ENCODE peak calls at places on chromosomes 11 and 22, in ten cellular contexts. J, I, E, X, U, A, F, P, D and Q are unnamed samples.

GRCh38 chr11:82720267-82720666 is 13.4 kb downstream of the FAM181B start:
- DNase-seq in U (no peak), J (no peak), P (no peak), D (no peak), A (no peak), I (no peak), X (no peak), F (no peak), E (no peak), Q (no peak)

GRCh38 chr11:12675951-12676711 is 1.9 kb downstream of the TEAD1 start:
- DNase-seq in J (peak; percentile 44), X (peak; percentile 63), A (peak; percentile 80), I (no peak), U (no peak), E (no peak), P (no peak), F (peak; percentile 63), D (no peak), Q (no peak)

GRCh38 chr22:38187413-38188212 is 6.0 kb upstream of the PLA2G6 start:
- DNase-seq in F (peak; percentile 80), U (no peak), D (no peak), J (no peak), I (no peak), P (peak; percentile 81), A (no peak), X (peak; percentile 71), E (peak; percentile 66), Q (no peak)

GRCh38 chr11:17642370-17642769 is 77.0 kb upstream of the MYOD1 start:
- DNase-seq in X (no peak), J (no peak), U (no peak), F (no peak), P (no peak), I (no peak), D (no peak), A (no peak), E (no peak), Q (no peak)

GRCh38 chr11:22832315-22833041 is 2.9 kb upstream of the SVIP start:
- DNase-seq in X (no peak), F (no peak), D (no peak), J (no peak), I (no peak), A (no peak), P (no peak), U (no peak), E (no peak), Q (peak; percentile 29)

GRCh38 chr11:133937468-133937867 is 19.3 kb downstream of the IGSF9B start:
- DNase-seq in D (no peak), A (no peak), X (no peak), J (no peak), P (no peak), I (no peak), U (no peak), F (no peak), E (no peak), Q (no peak)

GRCh38 chr11:109677876-109678275 is 255.9 kb downstream of the C11orf87 start:
- DNase-seq in I (no peak), P (no peak), J (no peak), F (no peak), A (no peak), E (no peak), U (no peak), X (no peak), D (no peak), Q (no peak)

GRCh38 chr22:27866136-27867091 is 52.6 kb downstream of the PITPNB start:
- DNase-seq in A (peak; percentile 89), D (no peak), J (no peak), P (peak; percentile 79), I (peak; percentile 82), E (peak; percentile 33), U (no peak), X (peak; percentile 99), F (peak; percentile 93), Q (no peak)

GRCh38 chr11:13717331-13717730 is 48.9 kb downstream of the FAR1 start:
- DNase-seq in E (no peak), D (no peak), F (peak; percentile 76), I (peak; percentile 2), J (no peak), P (no peak), X (peak; percentile 73), U (no peak), A (no peak), Q (no peak)

GRCh38 chr11:62217191-62217748 is 8.8 kb downstream of the SCGB2A1 start:
- DNase-seq in A (no peak), E (no peak), D (no peak), P (no peak), U (no peak), J (peak; percentile 10), I (no peak), F (peak; percentile 49), X (no peak), Q (no peak)

GRCh38 chr11:7487360-7487759 is 2.1 kb downstream of the OLFML1 start:
- DNase-seq in I (no peak), E (no peak), A (no peak), U (no peak), X (no peak), F (no peak), D (no peak), P (no peak), J (no peak), Q (no peak)

GRCh38 chr11:65310756-65311155 is 3.9 kb upstream of the CDC42EP2 start:
- DNase-seq in X (peak; percentile 56), D (no peak), P (no peak), U (no peak), A (no peak), E (no peak), I (no peak), J (no peak), F (no peak), Q (no peak)

GRCh38 chr11:2702771-2703486 is 3.1 kb upstream of the KCNQ1OT1 start:
- DNase-seq in U (no peak), D (peak; percentile 66), E (no peak), F (no peak), A (peak; percentile 48), P (no peak), X (no peak), J (no peak), I (no peak), Q (no peak)

GRCh38 chr11:59822989-59823566 is 12.5 kb upstream of the MRPL16 start:
- DNase-seq in I (no peak), X (peak; percentile 53), A (no peak), F (peak; percentile 79), P (no peak), D (no peak), J (peak; percentile 75), E (peak; percentile 53), U (peak; percentile 49), Q (peak; percentile 54)

GRCh38 chr11:134949121-134949591 is 537.1 kb upstream of the B3GAT1 start:
- DNase-seq in P (no peak), U (no peak), F (peak; percentile 86), X (peak; percentile 77), J (no peak), I (no peak), A (no peak), E (no peak), D (no peak), Q (no peak)

GRCh38 chr11:47179655-47179991 is 2.9 kb upstream of the ARFGAP2 start:
- DNase-seq in I (no peak), P (no peak), A (no peak), J (peak; percentile 68), U (peak; percentile 74), F (peak; percentile 52), E (peak; percentile 40), X (peak; percentile 35), D (no peak), Q (peak; percentile 69)

GRCh38 chr22:29524440-29525191 is 28.9 kb downstream of the THOC5 start:
- DNase-seq in E (peak; percentile 27), F (peak; percentile 35), X (peak; percentile 13), D (peak; percentile 75), I (no peak), P (peak; percentile 58), U (peak; percentile 52), A (no peak), J (peak; percentile 55), Q (peak; percentile 35)

GRCh38 chr11:123718075-123718868 is 23.2 kb downstream of the ZNF202 start:
- DNase-seq in F (no peak), E (no peak), U (no peak), D (no peak), A (no peak), J (no peak), I (no peak), P (no peak), X (no peak), Q (no peak)

DNA sequence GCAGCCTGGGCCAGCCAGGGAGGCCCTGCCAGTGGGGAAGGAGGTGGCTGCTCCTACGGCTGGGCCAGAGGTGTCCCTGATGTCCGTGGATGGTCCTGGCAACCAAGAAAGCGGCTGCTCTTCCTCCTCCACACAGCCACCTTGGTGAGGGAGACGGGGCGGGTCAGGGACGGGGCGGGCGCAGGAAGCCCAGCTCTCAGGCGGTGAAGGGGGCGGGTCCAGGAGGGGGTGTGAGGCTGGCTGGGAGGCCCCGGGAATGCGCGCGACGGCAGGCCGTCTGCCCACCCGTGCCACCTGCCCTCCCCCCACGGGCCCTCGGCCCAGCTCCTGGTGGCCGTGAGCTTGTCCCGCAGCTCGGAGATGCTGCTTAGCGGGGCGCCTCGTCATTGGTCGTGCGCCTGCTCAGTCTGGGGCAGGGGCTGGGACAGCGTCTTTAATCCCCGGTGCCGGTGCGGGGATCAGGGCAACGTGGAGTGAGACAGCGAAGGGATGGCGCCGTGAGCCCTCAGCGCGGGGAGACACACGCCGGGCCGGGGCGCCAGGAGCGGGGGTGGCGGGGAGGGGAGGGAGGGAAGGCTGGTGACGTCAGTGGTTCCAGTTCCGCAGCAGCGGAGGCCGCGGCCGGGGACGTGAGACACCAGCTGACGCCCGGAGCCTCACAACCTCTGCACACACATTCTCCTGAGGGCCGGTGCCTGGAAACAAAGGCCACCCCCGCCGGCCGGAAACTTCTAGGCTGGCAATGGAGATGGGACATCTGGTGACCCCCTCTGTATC is 6.7 kb upstream of the BRSK2 start:
- DNase-seq in E (peak; percentile 83), A (peak; percentile 94), U (peak; percentile 91), F (peak; percentile 70), J (peak; percentile 71), P (peak; percentile 74), D (peak; percentile 96), X (peak; percentile 79), I (no peak), Q (peak; percentile 91)
- TF ChIP-seq CTCF in E (no peak), A (no peak), U (no peak), F (no peak), J (no peak), P (no peak), D (no peak), X (peak; percentile 14), I (no peak), Q (no peak)

GRCh38 chr11:111305871-111306270 is 7.5 kb downstream of the POU2AF3 start:
- DNase-seq in P (no peak), D (no peak), U (no peak), J (no peak), X (no peak), E (no peak), F (no peak), A (no peak), I (no peak), Q (no peak)
- TF ChIP-seq CTCF in P (no peak), D (no peak), U (no peak), J (no peak), X (no peak), E (no peak), F (no peak), A (no peak), I (no peak), Q (no peak)

GRCh38 chr11:35418847-35419712 is at the start of gene SLC1A2:
- DNase-seq in E (no peak), I (no peak), A (no peak), F (peak; percentile 13), U (peak; percentile 18), J (peak; percentile 48), X (peak; percentile 19), P (no peak), D (no peak), Q (peak; percentile 43)
- TF ChIP-seq CTCF in E (no peak), I (no peak), A (no peak), F (no peak), U (no peak), J (no peak), X (no peak), P (no peak), D (no peak), Q (no peak)

GRCh38 chr11:85809881-85810280 is 1.1 kb downstream of the SYTL2 start:
- DNase-seq in A (no peak), F (no peak), D (no peak), X (no peak), U (no peak), E (no peak), I (no peak), P (no peak), J (peak; percentile 17), Q (peak; percentile 64)
- TF ChIP-seq CTCF in A (no peak), F (no peak), D (no peak), X (no peak), U (no peak), E (no peak), I (peak; percentile 26), P (no peak), J (no peak), Q (no peak)